ENCODE peak calls at places on chromosomes 6 and 20, in nine cellular contexts. One of them, this sample, is unnamed.

GRCh38 chr6:38489951-38490350 is 149.8 kb downstream of the BTBD9 start:
- DNase-seq in A549: no peak
- DNase-seq in adrenal gland: no peak
- DNase-seq in IMR-90: peak; percentile 85
- DNase-seq in heart left ventricle: no peak
- DNase-seq in stomach: no peak
- DNase-seq in esophagus squamous epithelium: no peak
- DNase-seq in tibial nerve: no peak
- DNase-seq in HCT116: no peak
- DNase-seq in this sample: no peak

GRCh38 chr6:162817196-162817595 is 89.4 kb downstream of the PACRG start:
- DNase-seq in A549: no peak
- DNase-seq in adrenal gland: no peak
- DNase-seq in IMR-90: no peak
- DNase-seq in heart left ventricle: no peak
- DNase-seq in stomach: no peak
- DNase-seq in esophagus squamous epithelium: no peak
- DNase-seq in tibial nerve: no peak
- DNase-seq in HCT116: no peak
- DNase-seq in this sample: no peak

GRCh38 chr6:159865226-159865920 is 25.4 kb upstream of the MAS1 start:
- DNase-seq in A549: no peak
- DNase-seq in adrenal gland: no peak
- DNase-seq in IMR-90: no peak
- DNase-seq in heart left ventricle: no peak
- DNase-seq in stomach: no peak
- DNase-seq in esophagus squamous epithelium: no peak
- DNase-seq in tibial nerve: no peak
- DNase-seq in HCT116: no peak
- DNase-seq in this sample: no peak

GRCh38 chr20:50810063-50810462 is 15.2 kb downstream of the BCAS4 start:
- DNase-seq in A549: no peak
- DNase-seq in adrenal gland: no peak
- DNase-seq in IMR-90: no peak
- DNase-seq in heart left ventricle: no peak
- DNase-seq in stomach: no peak
- DNase-seq in esophagus squamous epithelium: no peak
- DNase-seq in tibial nerve: no peak
- DNase-seq in HCT116: no peak
- DNase-seq in this sample: no peak

GRCh38 chr6:36729169-36729549 is 31.5 kb downstream of the RAB44 start:
- DNase-seq in A549: no peak
- DNase-seq in adrenal gland: no peak
- DNase-seq in IMR-90: no peak
- DNase-seq in heart left ventricle: no peak
- DNase-seq in stomach: no peak
- DNase-seq in esophagus squamous epithelium: no peak
- DNase-seq in tibial nerve: no peak
- DNase-seq in HCT116: no peak
- DNase-seq in this sample: no peak

GRCh38 chr20:62685781-62686555 is 22.7 kb upstream of the NTSR1 start:
- DNase-seq in A549: no peak
- DNase-seq in adrenal gland: no peak
- DNase-seq in IMR-90: no peak
- DNase-seq in heart left ventricle: no peak
- DNase-seq in stomach: peak; percentile 50
- DNase-seq in esophagus squamous epithelium: no peak
- DNase-seq in tibial nerve: no peak
- DNase-seq in HCT116: no peak
- DNase-seq in this sample: peak; percentile 86

GRCh38 chr6:44377484-44377883 is 10.0 kb upstream of the CDC5L start:
- DNase-seq in A549: no peak
- DNase-seq in adrenal gland: no peak
- DNase-seq in IMR-90: no peak
- DNase-seq in heart left ventricle: no peak
- DNase-seq in stomach: no peak
- DNase-seq in esophagus squamous epithelium: no peak
- DNase-seq in tibial nerve: no peak
- DNase-seq in HCT116: no peak
- DNase-seq in this sample: no peak

GRCh38 chr6:3244003-3244831 is 14.5 kb upstream of the PSMG4 start:
- DNase-seq in A549: no peak
- DNase-seq in adrenal gland: no peak
- DNase-seq in IMR-90: no peak
- DNase-seq in heart left ventricle: no peak
- DNase-seq in stomach: no peak
- DNase-seq in esophagus squamous epithelium: no peak
- DNase-seq in tibial nerve: no peak
- DNase-seq in HCT116: no peak
- DNase-seq in this sample: no peak

GRCh38 chr6:82415820-82416219 is 52.2 kb downstream of the TPBG start:
- DNase-seq in A549: no peak
- DNase-seq in adrenal gland: no peak
- DNase-seq in IMR-90: no peak
- DNase-seq in heart left ventricle: no peak
- DNase-seq in stomach: no peak
- DNase-seq in esophagus squamous epithelium: no peak
- DNase-seq in tibial nerve: no peak
- DNase-seq in HCT116: no peak
- DNase-seq in this sample: no peak

GRCh38 chr20:36091561-36092423 is 62.7 kb upstream of the EPB41L1 start:
- DNase-seq in A549: no peak
- DNase-seq in adrenal gland: no peak
- DNase-seq in IMR-90: no peak
- DNase-seq in heart left ventricle: no peak
- DNase-seq in stomach: no peak
- DNase-seq in esophagus squamous epithelium: no peak
- DNase-seq in tibial nerve: no peak
- DNase-seq in HCT116: no peak
- DNase-seq in this sample: no peak

GRCh38 chr6:34709386-34709785 is 12.8 kb upstream of the ILRUN start:
- DNase-seq in A549: no peak
- DNase-seq in adrenal gland: peak; percentile 93
- DNase-seq in IMR-90: peak; percentile 83
- DNase-seq in heart left ventricle: peak; percentile 81
- DNase-seq in stomach: peak; percentile 82
- DNase-seq in esophagus squamous epithelium: no peak
- DNase-seq in tibial nerve: no peak
- DNase-seq in HCT116: no peak
- DNase-seq in this sample: peak; percentile 91

GRCh38 chr6:127933852-127934840 is 33.3 kb upstream of the THEMIS start:
- DNase-seq in A549: no peak
- DNase-seq in adrenal gland: no peak
- DNase-seq in IMR-90: no peak
- DNase-seq in heart left ventricle: no peak
- DNase-seq in stomach: no peak
- DNase-seq in esophagus squamous epithelium: no peak
- DNase-seq in tibial nerve: no peak
- DNase-seq in HCT116: no peak
- DNase-seq in this sample: no peak

GRCh38 chr6:4687989-4688947 is 87.9 kb upstream of the CDYL start:
- DNase-seq in A549: peak; percentile 76
- DNase-seq in adrenal gland: peak; percentile 74
- DNase-seq in IMR-90: peak; percentile 88
- DNase-seq in heart left ventricle: no peak
- DNase-seq in stomach: no peak
- DNase-seq in esophagus squamous epithelium: no peak
- DNase-seq in tibial nerve: no peak
- DNase-seq in HCT116: peak; percentile 53
- DNase-seq in this sample: peak; percentile 37

DNA sequence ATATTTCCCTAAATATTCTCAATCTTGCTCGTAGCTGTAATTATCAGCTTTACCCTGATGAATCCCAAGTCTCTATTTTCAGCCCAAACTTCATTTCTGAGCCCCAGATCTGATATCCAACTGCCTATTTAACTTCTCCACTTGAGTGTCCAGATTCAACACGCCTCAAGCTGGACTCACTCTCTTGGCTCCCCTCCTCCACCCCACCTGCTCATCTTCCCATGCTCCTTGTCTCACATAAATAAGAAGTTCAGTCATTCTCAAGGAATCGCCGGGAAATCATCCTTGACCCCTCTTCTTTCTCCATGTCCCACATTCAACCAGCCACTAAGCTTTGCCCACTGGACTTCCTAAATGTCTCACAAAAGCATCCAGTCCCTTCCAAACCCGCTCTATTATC is 89.9 kb upstream of the STMND1 start:
- DNase-seq in A549: no peak
- DNase-seq in adrenal gland: no peak
- DNase-seq in IMR-90: no peak
- DNase-seq in heart left ventricle: no peak
- DNase-seq in stomach: no peak
- DNase-seq in esophagus squamous epithelium: no peak
- DNase-seq in tibial nerve: no peak
- DNase-seq in HCT116: no peak
- DNase-seq in this sample: no peak
- TF ChIP-seq POLR2A in A549: no peak
- TF ChIP-seq POLR2A in adrenal gland: no peak
- TF ChIP-seq POLR2A in IMR-90: no peak
- TF ChIP-seq POLR2A in heart left ventricle: no peak
- TF ChIP-seq POLR2A in stomach: no peak
- TF ChIP-seq POLR2A in esophagus squamous epithelium: no peak
- TF ChIP-seq POLR2A in tibial nerve: no peak
- TF ChIP-seq POLR2A in HCT116: no peak
- TF ChIP-seq POLR2A in this sample: no peak

GRCh38 chr6:122461885-122462284 is 9.7 kb downstream of the SERINC1 start:
- DNase-seq in A549: no peak
- DNase-seq in adrenal gland: no peak
- DNase-seq in IMR-90: no peak
- DNase-seq in heart left ventricle: no peak
- DNase-seq in stomach: no peak
- DNase-seq in esophagus squamous epithelium: no peak
- DNase-seq in tibial nerve: no peak
- DNase-seq in HCT116: no peak
- DNase-seq in this sample: no peak

GRCh38 chr6:122454673-122455072 is 16.9 kb downstream of the SERINC1 start:
- DNase-seq in A549: no peak
- DNase-seq in adrenal gland: no peak
- DNase-seq in IMR-90: no peak
- DNase-seq in heart left ventricle: no peak
- DNase-seq in stomach: no peak
- DNase-seq in esophagus squamous epithelium: no peak
- DNase-seq in tibial nerve: no peak
- DNase-seq in HCT116: no peak
- DNase-seq in this sample: no peak

GRCh38 chr6:122459240-122459639 is 12.4 kb downstream of the SERINC1 start:
- DNase-seq in A549: no peak
- DNase-seq in adrenal gland: no peak
- DNase-seq in IMR-90: peak; percentile 22
- DNase-seq in heart left ventricle: no peak
- DNase-seq in stomach: no peak
- DNase-seq in esophagus squamous epithelium: no peak
- DNase-seq in tibial nerve: no peak
- DNase-seq in HCT116: no peak
- DNase-seq in this sample: no peak

GRCh38 chr6:122452509-122452908 is 19.1 kb downstream of the SERINC1 start:
- DNase-seq in A549: no peak
- DNase-seq in adrenal gland: no peak
- DNase-seq in IMR-90: no peak
- DNase-seq in heart left ventricle: no peak
- DNase-seq in stomach: no peak
- DNase-seq in esophagus squamous epithelium: no peak
- DNase-seq in tibial nerve: no peak
- DNase-seq in HCT116: no peak
- DNase-seq in this sample: no peak

GRCh38 chr6:122458087-122458486 is 13.5 kb downstream of the SERINC1 start:
- DNase-seq in A549: no peak
- DNase-seq in adrenal gland: no peak
- DNase-seq in IMR-90: no peak
- DNase-seq in heart left ventricle: no peak
- DNase-seq in stomach: no peak
- DNase-seq in esophagus squamous epithelium: no peak
- DNase-seq in tibial nerve: no peak
- DNase-seq in HCT116: no peak
- DNase-seq in this sample: no peak
- H3K4me1 ChIP-seq in A549: peaks cover 12% of the 10 kb centered on the region
- H3K4me1 ChIP-seq in adrenal gland: peaks cover 9% of the 10 kb centered on the region
- H3K4me1 ChIP-seq in IMR-90: peaks cover 2% of the 10 kb centered on the region
- H3K4me1 ChIP-seq in heart left ventricle: peaks cover 1% of the 10 kb centered on the region
- H3K4me1 ChIP-seq in stomach: peaks cover 22% of the 10 kb centered on the region
- H3K4me1 ChIP-seq in esophagus squamous epithelium: peaks cover 53% of the 10 kb centered on the region
- H3K4me1 ChIP-seq in tibial nerve: peaks cover 20% of the 10 kb centered on the region
- H3K4me1 ChIP-seq in HCT116: no peaks in the 10 kb centered on the region
- H3K4me1 ChIP-seq in this sample: peaks cover 20% of the 10 kb centered on the region

DNA sequence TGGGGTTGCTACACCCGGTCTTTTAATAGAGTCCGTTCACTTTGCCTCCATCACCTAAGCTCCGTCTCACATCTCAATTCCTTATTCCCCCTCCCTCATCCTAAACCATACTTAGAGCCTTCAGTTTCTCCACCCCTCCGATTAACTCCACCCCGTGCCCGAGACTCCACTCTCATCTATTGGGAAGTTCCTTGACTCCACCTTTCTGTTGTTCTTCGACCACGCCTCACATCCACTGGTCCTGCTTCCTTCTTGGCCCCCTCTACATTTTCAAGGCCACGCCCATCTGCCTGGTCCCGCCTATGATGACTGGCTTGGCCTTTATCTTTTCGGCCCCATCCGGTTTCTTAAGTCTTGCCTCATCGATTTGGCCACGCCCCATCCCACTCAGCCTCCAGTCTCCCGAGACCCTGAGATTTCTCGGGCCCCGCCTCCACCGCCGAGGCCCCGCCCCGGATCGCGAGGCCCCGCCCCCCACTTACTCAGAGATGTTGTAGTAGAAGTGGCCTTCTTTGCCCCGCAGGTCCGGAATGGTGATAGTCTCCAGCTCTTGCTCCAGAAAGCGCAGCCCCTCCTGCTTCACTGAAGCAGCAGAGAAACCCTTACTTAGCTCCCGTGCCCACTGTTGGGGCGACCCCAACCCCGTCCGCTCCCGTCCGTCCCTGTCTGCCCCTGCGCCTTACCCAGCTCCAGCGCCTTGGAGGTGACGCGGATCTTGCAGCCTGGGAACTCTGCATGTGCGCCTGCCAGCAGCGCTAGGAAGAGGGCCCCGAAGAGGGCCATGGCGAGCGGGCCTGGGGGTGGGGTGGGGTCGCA is 1.1 kb downstream of the PLTP start:
- DNase-seq in A549: peak; percentile 99
- DNase-seq in adrenal gland: peak; percentile 99
- DNase-seq in IMR-90: peak; percentile 100
- DNase-seq in heart left ventricle: peak; percentile 97
- DNase-seq in stomach: peak; percentile 99
- DNase-seq in esophagus squamous epithelium: peak; percentile 93
- DNase-seq in tibial nerve: peak; percentile 99
- DNase-seq in HCT116: peak; percentile 96
- DNase-seq in this sample: peak; percentile 97
- TF ChIP-seq POLR2A in A549: no peak
- TF ChIP-seq POLR2A in adrenal gland: peak; percentile 38
- TF ChIP-seq POLR2A in IMR-90: no peak
- TF ChIP-seq POLR2A in heart left ventricle: peak; percentile 60
- TF ChIP-seq POLR2A in stomach: no peak
- TF ChIP-seq POLR2A in esophagus squamous epithelium: peak; percentile 78
- TF ChIP-seq POLR2A in tibial nerve: peak; percentile 85
- TF ChIP-seq POLR2A in HCT116: no peak
- TF ChIP-seq POLR2A in this sample: no peak

GRCh38 chr6:52558266-52559000 is 18.4 kb downstream of the TRAM2 start:
- DNase-seq in A549: no peak
- DNase-seq in adrenal gland: no peak
- DNase-seq in IMR-90: no peak
- DNase-seq in heart left ventricle: no peak
- DNase-seq in stomach: no peak
- DNase-seq in esophagus squamous epithelium: no peak
- DNase-seq in tibial nerve: no peak
- DNase-seq in HCT116: no peak
- DNase-seq in this sample: no peak
- H3K4me1 ChIP-seq in A549: peaks cover 28% of the 10 kb centered on the region
- H3K4me1 ChIP-seq in adrenal gland: no peaks in the 10 kb centered on the region
- H3K4me1 ChIP-seq in IMR-90: peaks cover 38% of the 10 kb centered on the region
- H3K4me1 ChIP-seq in heart left ventricle: peaks cover 20% of the 10 kb centered on the region
- H3K4me1 ChIP-seq in stomach: peaks cover 6% of the 10 kb centered on the region
- H3K4me1 ChIP-seq in esophagus squamous epithelium: peaks cover 56% of the 10 kb centered on the region
- H3K4me1 ChIP-seq in tibial nerve: peaks cover 5% of the 10 kb centered on the region
- H3K4me1 ChIP-seq in HCT116: peaks cover 12% of the 10 kb centered on the region
- H3K4me1 ChIP-seq in this sample: peaks cover 22% of the 10 kb centered on the region